ENCODE peak calls at places on chromosomes 3 and 15, in seven cellular contexts. Y, F, X, B, N, V and T are unnamed samples. For H3K9me3, the result is how much of the 10 kb centered on the place peaks cover.

GRCh38 chr3:31622636-31623288 is 90.0 kb downstream of the STT3B start:
- DNase-seq in N (no peak), X (no peak), V (no peak), F (no peak), B (no peak), Y (no peak), T (no peak)

GRCh38 chr3:181862502-181862901 is 150.8 kb downstream of the SOX2 start:
- DNase-seq in B (no peak), F (no peak), V (no peak), N (no peak), Y (no peak), X (no peak), T (no peak)

GRCh38 chr3:82342521-82342920 is 581.1 kb upstream of the GBE1 start:
- DNase-seq in Y (no peak), B (no peak), V (no peak), X (no peak), N (no peak), F (no peak), T (no peak)

GRCh38 chr15:72227720-72228119 is 3.3 kb downstream of the PKM start:
- DNase-seq in B (no peak), F (peak), V (no peak), Y (no peak), X (no peak), N (no peak), T (no peak)

GRCh38 chr15:31328425-31328998 is 1.9 kb downstream of the KLF13 start:
- DNase-seq in X (peak), V (peak), Y (no peak), B (peak), N (no peak), F (peak), T (no peak)

GRCh38 chr3:42056840-42057239 is 34.3 kb upstream of the TRAK1 start:
- DNase-seq in B (no peak), V (no peak), X (no peak), Y (no peak), N (no peak), F (no peak), T (no peak)

GRCh38 chr15:29141206-29141907 is 128.3 kb downstream of the NSMCE3 start:
- DNase-seq in X (no peak), N (no peak), Y (no peak), V (no peak), F (no peak), B (no peak), T (no peak)

GRCh38 chr15:50675524-50676144 is 11.0 kb downstream of the TRPM7 start:
- DNase-seq in Y (peak), B (peak), V (peak), X (no peak), N (no peak), F (peak), T (no peak)

GRCh38 chr3:161323926-161324621 is 47.2 kb downstream of the SPTSSB start:
- DNase-seq in X (no peak), B (peak), F (no peak), N (no peak), Y (no peak), V (no peak), T (no peak)

GRCh38 chr3:173891272-173892100 is 493.9 kb downstream of the NLGN1 start:
- DNase-seq in B (no peak), Y (no peak), X (no peak), F (peak), V (no peak), N (no peak), T (no peak)

GRCh38 chr3:130395916-130396315 is 50.4 kb downstream of the COL6A5 start:
- DNase-seq in Y (peak), N (no peak), X (no peak), B (peak), V (no peak), F (peak), T (peak)

GRCh38 chr15:72033711-72034110 is 84.2 kb downstream of the MYO9A start:
- DNase-seq in X (no peak), N (no peak), F (peak), Y (no peak), B (no peak), V (no peak), T (no peak)

GRCh38 chr3:108377384-108377783 is 81.0 kb downstream of the HHLA2 start:
- DNase-seq in X (no peak), V (no peak), Y (no peak), F (no peak), N (no peak), B (no peak), T (no peak)

GRCh38 chr3:127168271-127168670 is 24.7 kb upstream of the PRR23E start:
- DNase-seq in Y (no peak), V (no peak), B (no peak), N (no peak), X (peak), F (no peak), T (peak)

GRCh38 chr15:85532689-85533088 is 152.3 kb downstream of the AKAP13 start:
- DNase-seq in N (no peak), B (no peak), F (no peak), Y (no peak), V (no peak), X (peak), T (no peak)

GRCh38 chr15:36370735-36371115 is 208.7 kb upstream of the CDIN1 start:
- DNase-seq in N (no peak), B (peak), F (peak), X (no peak), V (no peak), Y (peak), T (no peak)

GRCh38 chr3:40200754-40201316 is 108.7 kb upstream of the EIF1B start:
- DNase-seq in Y (no peak), F (no peak), V (no peak), N (no peak), B (no peak), X (no peak), T (no peak)

GRCh38 chr3:11583226-11583625 is 60.5 kb downstream of the VGLL4 start:
- DNase-seq in N (no peak), X (no peak), V (no peak), Y (no peak), B (no peak), F (peak), T (no peak)

GRCh38 chr15:48031973-48032372 is 88.8 kb upstream of the SLC24A5 start:
- DNase-seq in N (no peak), Y (no peak), F (no peak), V (no peak), X (no peak), B (no peak), T (no peak)

GRCh38 chr3:182671942-182672341 is 121.4 kb upstream of the ATP11B start:
- DNase-seq in V (no peak), B (no peak), F (peak), N (no peak), X (no peak), Y (no peak), T (no peak)

GRCh38 chr15:58457466-58457965 is 25.7 kb downstream of the LIPC start:
- DNase-seq in B (no peak), F (peak), Y (no peak), X (no peak), V (no peak), N (no peak), T (no peak)

GRCh38 chr15:73153024-73153423 is 100.8 kb downstream of the NEO1 start:
- DNase-seq in B (no peak), N (no peak), V (no peak), F (no peak), X (no peak), Y (no peak), T (no peak)

GRCh38 chr15:52797625-52798501 is 7.7 kb upstream of the ONECUT1 start:
- DNase-seq in Y (no peak), N (no peak), V (no peak), B (no peak), F (no peak), X (no peak), T (no peak)

GRCh38 chr15:99110581-99111320 is 5.9 kb downstream of the SYNM start:
- DNase-seq in N (no peak), Y (no peak), B (no peak), F (peak), V (no peak), X (no peak), T (no peak)

GRCh38 chr15:82950746-82951370 is 1.7 kb downstream of the HOMER2 start:
- DNase-seq in X (no peak), B (no peak), Y (no peak), F (no peak), V (no peak), N (no peak), T (no peak)

GRCh38 chr3:21722301-21722700 is 28.7 kb downstream of the ZNF385D start:
- DNase-seq in V (no peak), X (no peak), Y (no peak), F (no peak), B (no peak), N (no peak), T (no peak)

GRCh38 chr3:55285156-55285555 is 201.9 kb downstream of the WNT5A start:
- DNase-seq in X (no peak), B (no peak), Y (no peak), V (no peak), F (peak), N (no peak), T (no peak)

GRCh38 chr15:90062729-90063684 is 39.3 kb downstream of the IDH2 start:
- DNase-seq in Y (no peak), N (no peak), X (no peak), V (no peak), B (no peak), F (no peak), T (no peak)

GRCh38 chr3:123377173-123377740 is 71.6 kb downstream of the ADCY5 start:
- DNase-seq in Y (no peak), F (no peak), B (no peak), V (no peak), X (no peak), N (no peak), T (no peak)

GRCh38 chr3:126353694-126354321 is 3.4 kb downstream of the KLF15 start:
- DNase-seq in X (no peak), V (no peak), Y (no peak), N (no peak), F (no peak), B (no peak), T (no peak)

GRCh38 chr3:48016336-48016973 is at the start of gene MAP4:
- DNase-seq in N (no peak), F (peak), X (no peak), V (no peak), Y (no peak), B (peak), T (peak)

GRCh38 chr3:138113309-138113708 is 2.1 kb downstream of the DZIP1L start:
- DNase-seq in Y (peak), V (no peak), F (peak), X (no peak), N (peak), B (peak), T (no peak)

GRCh38 chr3:70342149-70342548 is 29.7 kb upstream of the MDFIC2 start:
- DNase-seq in Y (no peak), V (no peak), X (no peak), N (no peak), B (no peak), F (no peak), T (peak)

GRCh38 chr15:81170504-81170903 is 26.2 kb upstream of the IL16 start:
- DNase-seq in X (no peak), Y (no peak), V (no peak), F (no peak), N (no peak), B (no peak), T (no peak)

GRCh38 chr15:61205427-61205826 is 23.7 kb downstream of the RORA start:
- DNase-seq in F (peak), N (no peak), B (no peak), X (no peak), V (no peak), Y (no peak), T (no peak)

GRCh38 chr15:87369269-87369668 is 887.3 kb downstream of the NTRK3 start:
- DNase-seq in V (no peak), N (no peak), X (no peak), Y (no peak), F (peak), B (peak), T (peak)

GRCh38 chr3:15646924-15647511 is 45.5 kb downstream of the BTD start:
- DNase-seq in V (no peak), N (no peak), X (peak), B (peak), Y (peak), F (peak), T (peak)

DNA sequence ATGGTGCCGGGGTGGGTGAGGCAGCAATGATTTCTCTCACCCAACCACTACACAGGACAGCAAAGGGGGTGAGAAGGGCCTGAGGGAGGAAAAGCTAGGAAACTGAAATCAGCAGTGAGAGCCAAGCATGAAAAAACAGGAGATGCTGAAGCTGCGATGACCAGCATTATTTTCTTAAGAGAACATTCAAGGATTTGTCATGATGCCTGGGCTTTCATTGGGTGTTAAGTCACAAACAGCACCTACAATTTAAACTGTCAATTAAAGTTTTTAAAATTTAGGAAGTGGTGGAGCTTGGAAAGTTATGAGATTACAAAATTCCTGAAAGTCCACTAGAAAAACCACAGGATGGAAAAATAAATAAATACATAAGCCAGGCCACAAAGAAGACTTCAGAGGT is 11.8 kb upstream of the TM4SF4 start:
- DNase-seq in B (no peak), Y (no peak), N (no peak), V (no peak), X (no peak), F (peak), T (no peak)
- H3K27ac ChIP-seq in B (no peak), Y (no peak), N (no peak), V (no peak), X (no peak), F (peak), T (no peak)

GRCh38 chr15:25619076-25619475 is 180.3 kb upstream of the UBE3A start:
- DNase-seq in V (no peak), X (no peak), Y (no peak), F (no peak), N (no peak), B (no peak), T (no peak)
- H3K9me3 ChIP-seq in V (under half), X (under half), Y (under half), F (under half), N (under half), B (under half), T (under half)

GRCh38 chr3:13346481-13347389 is 73.4 kb downstream of the NUP210 start:
- DNase-seq in X (peak), V (peak), F (no peak), N (peak), Y (no peak), B (no peak), T (peak)
- H3K27ac ChIP-seq in X (no peak), V (peak), F (no peak), N (peak), Y (no peak), B (no peak), T (peak)

DNA sequence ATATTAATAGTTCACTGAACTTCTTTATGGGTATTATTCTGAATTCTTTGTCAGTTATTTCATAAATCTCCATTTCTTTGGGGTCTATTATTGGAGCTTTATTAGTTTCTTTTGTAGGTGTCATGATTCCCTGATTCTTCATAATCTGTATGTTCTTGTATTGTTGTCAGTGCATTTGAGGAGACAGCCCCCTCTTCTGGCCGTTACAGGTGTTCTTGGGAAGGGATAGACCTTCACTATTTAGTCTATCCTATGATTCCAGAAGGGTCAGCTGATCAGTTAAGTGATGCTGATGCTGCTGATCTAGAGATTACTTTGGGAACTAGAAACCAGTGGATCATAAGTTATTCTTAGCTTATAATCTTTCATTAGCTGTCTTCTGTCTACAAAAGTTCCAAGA is 34.9 kb downstream of the TMEM39A start:
- DNase-seq in N (no peak), F (no peak), Y (no peak), X (no peak), V (no peak), B (peak), T (peak)
- H3K9me3 ChIP-seq in N (under half), F (under half), Y (under half), X (half or more), V (under half), B (half or more), T (under half)

GRCh38 chr15:69718445-69718844 is 265.8 kb downstream of the RPLP1 start:
- DNase-seq in Y (no peak), N (no peak), F (no peak), V (no peak), X (no peak), B (no peak), T (no peak)
- H3K27ac ChIP-seq in Y (no peak), N (no peak), F (no peak), V (no peak), X (no peak), B (no peak), T (no peak)

GRCh38 chr3:184314700-184315505 is 497 bp downstream of the EIF4G1 start:
- DNase-seq in V (peak), B (peak), Y (no peak), X (peak), F (peak), N (peak), T (peak)

GRCh38 chr3:184317201-184317600 is 2.8 kb downstream of the EIF4G1 start:
- DNase-seq in Y (no peak), X (no peak), F (no peak), N (no peak), V (no peak), B (no peak), T (no peak)

GRCh38 chr3:184315506-184315867 is 1.1 kb downstream of the EIF4G1 start:
- DNase-seq in V (no peak), F (peak), X (no peak), Y (no peak), B (no peak), N (no peak), T (no peak)

GRCh38 chr3:184316792-184317191 is 2.4 kb downstream of the EIF4G1 start:
- DNase-seq in F (peak), V (no peak), Y (no peak), N (no peak), X (no peak), B (no peak), T (no peak)

DNA sequence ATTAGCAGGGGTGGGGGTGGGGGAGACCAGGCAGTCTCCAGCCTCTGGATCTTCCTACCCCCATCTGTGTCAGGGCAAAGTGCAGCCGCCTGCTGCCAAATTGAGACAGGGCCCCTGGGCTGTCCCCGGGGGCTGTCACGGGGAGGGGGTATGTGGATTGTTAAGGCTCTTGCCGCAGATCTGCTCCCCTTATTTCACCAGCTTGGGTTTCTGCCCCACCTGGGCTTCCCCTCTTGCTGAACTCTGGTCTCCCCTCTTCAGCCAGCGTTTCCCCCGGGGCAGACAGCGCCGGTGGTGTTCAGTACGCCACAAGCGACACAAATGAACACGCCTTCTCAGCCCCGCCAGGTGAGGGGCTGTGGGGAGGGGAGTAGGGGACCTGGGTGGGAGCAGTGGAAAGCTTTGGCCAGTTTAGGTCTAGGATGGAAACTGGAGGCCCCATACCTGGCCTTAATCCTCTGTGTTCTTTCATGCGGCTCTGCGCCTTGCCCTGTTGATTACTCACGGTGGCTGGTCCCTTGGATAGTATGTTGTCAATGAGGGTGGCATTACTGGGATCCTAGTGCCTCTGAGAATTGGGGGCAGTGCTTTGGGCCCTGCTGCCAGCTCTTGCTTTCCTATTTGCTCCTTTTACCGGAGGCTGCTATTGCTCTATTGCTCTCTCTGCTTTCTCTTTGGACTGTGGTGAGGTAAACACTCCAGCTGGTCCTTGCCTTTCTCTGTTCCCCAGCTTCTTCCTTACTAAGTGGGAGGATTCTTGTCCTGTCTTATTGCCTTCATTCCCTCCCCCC is 1.7 kb downstream of the EIF4G1 start:
- DNase-seq in X (no peak), N (peak), F (peak), V (peak), B (no peak), Y (no peak), T (no peak)
- H3K9me3 ChIP-seq in X (under half), N (under half), F (under half), V (under half), B (under half), Y (under half), T (under half)

GRCh38 chr3:50155491-50155878 is 361 bp downstream of the SEMA3F start:
- DNase-seq in F (no peak), Y (no peak), X (no peak), V (no peak), N (no peak), B (no peak), T (no peak)
- H3K27ac ChIP-seq in F (no peak), Y (peak), X (peak), V (no peak), N (no peak), B (peak), T (no peak)

GRCh38 chr15:25061808-25062550 is 107.2 kb downstream of the SNRPN start:
- DNase-seq in F (no peak), N (no peak), B (no peak), X (no peak), Y (no peak), V (no peak), T (no peak)
- H3K9me3 ChIP-seq in F (under half), N (under half), B (half or more), X (half or more), Y (half or more), V (under half), T (under half)

GRCh38 chr3:194836676-194837075 is 151.0 kb downstream of the FAM43A start:
- DNase-seq in Y (no peak), X (no peak), N (no peak), F (no peak), B (no peak), V (no peak), T (no peak)
- H3K27ac ChIP-seq in Y (no peak), X (no peak), N (no peak), F (no peak), B (no peak), V (no peak), T (no peak)